ENCODE peak calls at places on chromosome 13, in five cellular contexts. C is A549, K is COR-L47, W is NCI-H2081 treated with DMSO at 0.1 percent for 48 hours, Z is nucleus accumbens. V is an unnamed sample.

GRCh38 chr13:43305416-43305815 is 282.0 kb downstream of the DNAJC15 start:
- DNase-seq in K (no peak), Z (no peak), W (no peak), C (no peak), V (no peak)

GRCh38 chr13:34153428-34154180 is 335.7 kb downstream of the RFC3 start:
- DNase-seq in Z (no peak), C (no peak), K (no peak), W (no peak), V (no peak)

GRCh38 chr13:36766295-36766694 is 52.7 kb upstream of the RFXAP start:
- DNase-seq in Z (no peak), W (no peak), C (no peak), K (no peak), V (no peak)

GRCh38 chr13:84430015-84430414 is 547.7 kb upstream of the SLITRK1 start:
- DNase-seq in Z (no peak), W (no peak), K (no peak), C (no peak), V (no peak)

GRCh38 chr13:39051157-39051556 is 12.9 kb downstream of the NHLRC3 start:
- DNase-seq in Z (no peak), K (peak; percentile 59), W (no peak), C (no peak), V (peak; percentile 41)

GRCh38 chr13:102793583-102794355 is 5.0 kb downstream of the POGLUT2 start:
- DNase-seq in W (no peak), C (no peak), K (no peak), Z (no peak), V (no peak)

GRCh38 chr13:35475131-35475959 is 1.1 kb downstream of the MAB21L1 start:
- DNase-seq in C (no peak), W (no peak), Z (peak; percentile 39), K (no peak), V (peak; percentile 36)

GRCh38 chr13:40981949-40982348 is 37.2 kb downstream of the ELF1 start:
- DNase-seq in W (no peak), K (no peak), Z (no peak), C (no peak), V (no peak)

GRCh38 chr13:52842440-52842839 is 6.0 kb downstream of the PCDH8 start:
- DNase-seq in C (no peak), K (peak; percentile 95), W (peak; percentile 61), Z (no peak), V (no peak)

GRCh38 chr13:59346861-59347470 is 816.8 kb downstream of the DIAPH3 start:
- DNase-seq in W (no peak), C (no peak), Z (no peak), K (no peak), V (no peak)

GRCh38 chr13:98598043-98598442 is 21.1 kb upstream of the STK24 start:
- DNase-seq in W (no peak), Z (no peak), C (no peak), K (no peak), V (no peak)

GRCh38 chr13:29523199-29523931 is 72.1 kb downstream of the SLC7A1 start:
- DNase-seq in Z (no peak), W (no peak), C (no peak), K (no peak), V (no peak)

GRCh38 chr13:74017301-74018092 is 116.7 kb downstream of the KLF12 start:
- DNase-seq in K (no peak), Z (no peak), C (no peak), W (no peak), V (no peak)

GRCh38 chr13:41018583-41018909 is 570 bp downstream of the ELF1 start:
- DNase-seq in K (no peak), Z (no peak), C (no peak), W (no peak), V (no peak)